ENCODE peak calls at places on chromosome 12, in seven cellular contexts. One of them, this sample, is unnamed.

GRCh38 chr12:54379401-54380201 is 4.9 kb downstream of the ZNF385A start:
- DNase-seq in left lung: peak
- DNase-seq in CD8-positive, alpha-beta T cell: peak
- DNase-seq in ovary: peak
- DNase-seq in tibial nerve: peak
- DNase-seq in fibroblast of mammary gland: peak
- DNase-seq in DND-41: peak
- DNase-seq in this sample: peak

GRCh38 chr12:57182918-57183575 is 33.5 kb upstream of the NXPH4 start:
- DNase-seq in left lung: peak
- DNase-seq in CD8-positive, alpha-beta T cell: peak
- DNase-seq in tibial nerve: peak
- DNase-seq in ovary: peak
- DNase-seq in fibroblast of mammary gland: peak
- DNase-seq in DND-41: peak
- DNase-seq in this sample: peak

GRCh38 chr12:38771871-38772270 is 133.5 kb downstream of the CPNE8 start:
- DNase-seq in left lung: no peak
- DNase-seq in tibial nerve: no peak
- DNase-seq in fibroblast of mammary gland: no peak
- DNase-seq in ovary: no peak
- DNase-seq in CD8-positive, alpha-beta T cell: no peak
- DNase-seq in DND-41: peak
- DNase-seq in this sample: no peak

GRCh38 chr12:130959632-130960031 is 5.9 kb downstream of the ADGRD1 start:
- DNase-seq in DND-41: no peak
- DNase-seq in ovary: no peak
- DNase-seq in CD8-positive, alpha-beta T cell: no peak
- DNase-seq in fibroblast of mammary gland: no peak
- DNase-seq in left lung: no peak
- DNase-seq in tibial nerve: no peak
- DNase-seq in this sample: no peak

GRCh38 chr12:132161046-132161781 is 17.0 kb downstream of the NOC4L start:
- DNase-seq in DND-41: peak
- DNase-seq in tibial nerve: no peak
- DNase-seq in CD8-positive, alpha-beta T cell: peak
- DNase-seq in ovary: no peak
- DNase-seq in fibroblast of mammary gland: peak
- DNase-seq in left lung: no peak
- DNase-seq in this sample: peak

GRCh38 chr12:27243006-27243405 is 1.1 kb upstream of the STK38L start:
- DNase-seq in DND-41: no peak
- DNase-seq in CD8-positive, alpha-beta T cell: no peak
- DNase-seq in fibroblast of mammary gland: no peak
- DNase-seq in ovary: no peak
- DNase-seq in left lung: no peak
- DNase-seq in tibial nerve: no peak
- DNase-seq in this sample: no peak

GRCh38 chr12:13097526-13097925 is 5.9 kb downstream of the GSG1 start:
- DNase-seq in ovary: no peak
- DNase-seq in fibroblast of mammary gland: peak
- DNase-seq in tibial nerve: no peak
- DNase-seq in left lung: no peak
- DNase-seq in DND-41: no peak
- DNase-seq in CD8-positive, alpha-beta T cell: no peak
- DNase-seq in this sample: no peak

GRCh38 chr12:62372825-62373224 is 93.8 kb upstream of the MON2 start:
- DNase-seq in DND-41: no peak
- DNase-seq in tibial nerve: no peak
- DNase-seq in fibroblast of mammary gland: no peak
- DNase-seq in CD8-positive, alpha-beta T cell: no peak
- DNase-seq in ovary: no peak
- DNase-seq in left lung: no peak
- DNase-seq in this sample: no peak

GRCh38 chr12:19402743-19403400 is 36.4 kb upstream of the AEBP2 start:
- DNase-seq in DND-41: peak
- DNase-seq in CD8-positive, alpha-beta T cell: no peak
- DNase-seq in left lung: no peak
- DNase-seq in tibial nerve: no peak
- DNase-seq in ovary: no peak
- DNase-seq in fibroblast of mammary gland: no peak
- DNase-seq in this sample: peak

GRCh38 chr12:31016057-31016456 is 57.6 kb upstream of the DDX11 start:
- DNase-seq in fibroblast of mammary gland: no peak
- DNase-seq in DND-41: no peak
- DNase-seq in tibial nerve: no peak
- DNase-seq in CD8-positive, alpha-beta T cell: no peak
- DNase-seq in left lung: peak
- DNase-seq in ovary: no peak
- DNase-seq in this sample: no peak

GRCh38 chr12:28802706-28803438 is 346.2 kb upstream of the FAR2 start:
- DNase-seq in left lung: no peak
- DNase-seq in fibroblast of mammary gland: peak
- DNase-seq in ovary: no peak
- DNase-seq in DND-41: no peak
- DNase-seq in CD8-positive, alpha-beta T cell: no peak
- DNase-seq in tibial nerve: peak
- DNase-seq in this sample: no peak

GRCh38 chr12:6699989-6700645 is 498 bp downstream of the PIANP start:
- DNase-seq in left lung: no peak
- DNase-seq in DND-41: no peak
- DNase-seq in tibial nerve: no peak
- DNase-seq in CD8-positive, alpha-beta T cell: no peak
- DNase-seq in ovary: no peak
- DNase-seq in fibroblast of mammary gland: no peak
- DNase-seq in this sample: no peak

GRCh38 chr12:53181935-53182334 is 1.2 kb upstream of the CSAD start:
- DNase-seq in fibroblast of mammary gland: peak
- DNase-seq in ovary: no peak
- DNase-seq in tibial nerve: no peak
- DNase-seq in left lung: no peak
- DNase-seq in CD8-positive, alpha-beta T cell: no peak
- DNase-seq in DND-41: no peak
- DNase-seq in this sample: no peak

GRCh38 chr12:31021181-31021580 is 52.5 kb upstream of the DDX11 start:
- DNase-seq in DND-41: no peak
- DNase-seq in tibial nerve: no peak
- DNase-seq in CD8-positive, alpha-beta T cell: no peak
- DNase-seq in left lung: peak
- DNase-seq in ovary: peak
- DNase-seq in fibroblast of mammary gland: no peak
- DNase-seq in this sample: no peak

GRCh38 chr12:42571327-42572009 is 18.1 kb downstream of the PRICKLE1 start:
- DNase-seq in fibroblast of mammary gland: no peak
- DNase-seq in CD8-positive, alpha-beta T cell: no peak
- DNase-seq in left lung: no peak
- DNase-seq in ovary: no peak
- DNase-seq in tibial nerve: no peak
- DNase-seq in DND-41: no peak
- DNase-seq in this sample: no peak

GRCh38 chr12:42565633-42566032 is 23.9 kb downstream of the PRICKLE1 start:
- DNase-seq in CD8-positive, alpha-beta T cell: no peak
- DNase-seq in ovary: no peak
- DNase-seq in tibial nerve: no peak
- DNase-seq in DND-41: no peak
- DNase-seq in fibroblast of mammary gland: no peak
- DNase-seq in left lung: no peak
- DNase-seq in this sample: no peak

GRCh38 chr12:42570076-42570475 is 19.5 kb downstream of the PRICKLE1 start:
- DNase-seq in DND-41: no peak
- DNase-seq in left lung: no peak
- DNase-seq in fibroblast of mammary gland: no peak
- DNase-seq in ovary: no peak
- DNase-seq in CD8-positive, alpha-beta T cell: no peak
- DNase-seq in tibial nerve: no peak
- DNase-seq in this sample: no peak

GRCh38 chr12:42565001-42565400 is 24.5 kb downstream of the PRICKLE1 start:
- DNase-seq in left lung: no peak
- DNase-seq in tibial nerve: no peak
- DNase-seq in CD8-positive, alpha-beta T cell: no peak
- DNase-seq in fibroblast of mammary gland: no peak
- DNase-seq in DND-41: no peak
- DNase-seq in ovary: no peak
- DNase-seq in this sample: no peak

DNA sequence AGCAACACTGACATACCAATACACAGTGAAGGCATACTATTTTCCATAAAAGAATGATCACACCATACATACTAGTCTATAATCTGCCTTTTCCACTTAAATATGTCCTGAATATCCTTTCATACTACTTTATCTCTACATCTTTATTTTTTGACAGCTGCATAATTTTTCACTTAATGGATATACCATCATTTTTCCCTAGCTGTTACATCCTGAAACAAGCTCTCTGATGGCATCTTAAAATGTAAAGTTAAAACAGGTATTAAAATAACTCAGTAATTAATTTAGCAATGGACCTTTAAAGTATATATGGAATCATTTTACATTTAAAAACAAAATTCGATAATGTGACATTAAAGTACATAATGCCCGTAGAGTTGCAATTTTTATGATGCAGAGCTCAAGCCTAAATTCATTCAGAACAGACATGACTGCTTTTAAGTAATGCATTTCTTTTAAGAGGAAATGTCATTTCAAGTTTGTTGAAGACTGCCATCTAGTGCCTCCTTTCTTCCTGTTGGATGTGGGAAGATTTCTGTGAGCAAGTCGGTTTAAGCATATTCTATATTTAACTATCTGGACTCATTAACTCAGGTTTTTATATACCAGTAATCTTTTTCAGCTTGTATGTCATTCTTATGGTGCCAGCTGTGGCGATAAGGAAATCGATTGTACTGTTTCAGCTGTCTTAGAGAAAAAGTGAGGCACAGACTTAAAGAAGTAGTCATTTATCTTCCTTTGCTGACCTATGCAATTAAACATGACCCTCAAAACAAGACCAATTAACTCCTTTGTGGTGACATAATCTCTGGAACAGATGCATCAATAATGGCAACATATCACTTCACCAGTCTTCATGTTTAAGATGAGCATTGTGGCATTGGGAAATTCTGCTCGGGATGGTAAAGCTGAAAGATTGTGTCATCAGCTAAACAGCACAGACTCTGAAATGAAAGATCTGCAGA is 20.3 kb downstream of the PRICKLE1 start:
- DNase-seq in fibroblast of mammary gland: peak
- DNase-seq in ovary: no peak
- DNase-seq in DND-41: peak
- DNase-seq in tibial nerve: no peak
- DNase-seq in left lung: no peak
- DNase-seq in CD8-positive, alpha-beta T cell: no peak
- DNase-seq in this sample: peak
- TF ChIP-seq CTCF in fibroblast of mammary gland: peak
- TF ChIP-seq CTCF in ovary: peak
- TF ChIP-seq CTCF in DND-41: peak
- TF ChIP-seq CTCF in tibial nerve: peak
- TF ChIP-seq CTCF in left lung: peak
- TF ChIP-seq CTCF in CD8-positive, alpha-beta T cell: no peak
- TF ChIP-seq CTCF in this sample: peak

GRCh38 chr12:69331846-69332684 is 16.1 kb upstream of the LYZ start:
- DNase-seq in fibroblast of mammary gland: no peak
- DNase-seq in left lung: no peak
- DNase-seq in DND-41: no peak
- DNase-seq in tibial nerve: no peak
- DNase-seq in ovary: no peak
- DNase-seq in CD8-positive, alpha-beta T cell: no peak
- DNase-seq in this sample: no peak
- H3K4me3 ChIP-seq in fibroblast of mammary gland: no peak
- H3K4me3 ChIP-seq in left lung: peak
- H3K4me3 ChIP-seq in DND-41: no peak
- H3K4me3 ChIP-seq in tibial nerve: peak
- H3K4me3 ChIP-seq in ovary: no peak
- H3K4me3 ChIP-seq in CD8-positive, alpha-beta T cell: peak
- H3K4me3 ChIP-seq in this sample: peak

DNA sequence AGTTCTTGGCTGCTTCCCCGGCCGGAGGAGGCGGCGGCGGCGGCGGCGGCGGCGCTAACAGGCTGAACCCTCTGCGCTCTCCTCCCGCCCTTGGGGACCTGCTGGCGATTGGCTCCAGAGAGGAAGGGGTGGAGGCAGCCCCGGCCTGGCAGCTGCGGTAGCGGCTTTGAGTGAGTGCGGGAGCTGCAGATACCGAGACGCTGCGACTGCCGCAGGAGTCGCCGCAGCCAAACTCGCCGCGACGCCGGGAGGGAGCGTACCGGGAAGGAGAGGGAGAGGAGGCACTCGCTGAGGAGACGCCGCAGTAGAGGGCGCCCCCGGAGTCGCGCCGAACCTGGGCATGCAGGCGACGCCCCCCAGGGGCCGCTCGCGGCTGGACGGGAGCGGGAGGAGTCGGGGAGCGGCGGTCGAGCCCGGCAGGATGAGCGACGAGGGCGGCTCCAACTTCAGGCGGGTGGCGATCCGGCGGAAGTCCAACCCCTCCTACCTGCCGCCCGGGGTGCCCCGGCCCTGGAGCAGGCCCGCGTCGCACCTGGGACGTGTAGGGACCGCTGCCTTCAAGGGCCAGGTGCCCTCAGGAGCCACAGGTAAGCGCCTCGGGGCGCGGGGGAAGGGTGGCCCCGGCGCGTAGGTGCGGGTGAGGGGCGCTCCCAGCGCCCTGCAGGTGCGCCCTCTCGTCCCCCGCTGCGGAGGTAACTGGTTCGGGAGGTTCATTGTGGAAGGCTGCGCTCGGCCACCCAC is at the start of gene FGD4:
- DNase-seq in fibroblast of mammary gland: peak
- DNase-seq in left lung: peak
- DNase-seq in ovary: peak
- DNase-seq in CD8-positive, alpha-beta T cell: peak
- DNase-seq in DND-41: peak
- DNase-seq in tibial nerve: peak
- DNase-seq in this sample: peak
- TF ChIP-seq CTCF in fibroblast of mammary gland: peak
- TF ChIP-seq CTCF in left lung: no peak
- TF ChIP-seq CTCF in ovary: peak
- TF ChIP-seq CTCF in CD8-positive, alpha-beta T cell: no peak
- TF ChIP-seq CTCF in DND-41: peak
- TF ChIP-seq CTCF in tibial nerve: peak
- TF ChIP-seq CTCF in this sample: peak

GRCh38 chr12:100215209-100215608 is 14.6 kb downstream of the ACTR6 start:
- DNase-seq in CD8-positive, alpha-beta T cell: no peak
- DNase-seq in tibial nerve: no peak
- DNase-seq in left lung: no peak
- DNase-seq in ovary: no peak
- DNase-seq in fibroblast of mammary gland: peak
- DNase-seq in DND-41: no peak
- DNase-seq in this sample: no peak

GRCh38 chr12:100213016-100213891 is 12.6 kb downstream of the ACTR6 start:
- DNase-seq in left lung: no peak
- DNase-seq in tibial nerve: no peak
- DNase-seq in fibroblast of mammary gland: no peak
- DNase-seq in ovary: no peak
- DNase-seq in CD8-positive, alpha-beta T cell: no peak
- DNase-seq in DND-41: no peak
- DNase-seq in this sample: no peak

GRCh38 chr12:100208834-100209233 is 8.2 kb downstream of the ACTR6 start:
- DNase-seq in CD8-positive, alpha-beta T cell: no peak
- DNase-seq in fibroblast of mammary gland: no peak
- DNase-seq in DND-41: no peak
- DNase-seq in tibial nerve: no peak
- DNase-seq in ovary: no peak
- DNase-seq in left lung: no peak
- DNase-seq in this sample: no peak

GRCh38 chr12:100214518-100214917 is 13.9 kb downstream of the ACTR6 start:
- DNase-seq in CD8-positive, alpha-beta T cell: no peak
- DNase-seq in fibroblast of mammary gland: no peak
- DNase-seq in ovary: no peak
- DNase-seq in left lung: no peak
- DNase-seq in tibial nerve: no peak
- DNase-seq in DND-41: no peak
- DNase-seq in this sample: no peak

GRCh38 chr12:100211698-100212097 is 11.1 kb downstream of the ACTR6 start:
- DNase-seq in fibroblast of mammary gland: no peak
- DNase-seq in CD8-positive, alpha-beta T cell: no peak
- DNase-seq in tibial nerve: no peak
- DNase-seq in ovary: no peak
- DNase-seq in DND-41: no peak
- DNase-seq in left lung: no peak
- DNase-seq in this sample: no peak
- H3K4me3 ChIP-seq in fibroblast of mammary gland: no peak
- H3K4me3 ChIP-seq in CD8-positive, alpha-beta T cell: no peak
- H3K4me3 ChIP-seq in tibial nerve: no peak
- H3K4me3 ChIP-seq in ovary: no peak
- H3K4me3 ChIP-seq in DND-41: no peak
- H3K4me3 ChIP-seq in left lung: no peak
- H3K4me3 ChIP-seq in this sample: no peak

This sample was measured in heart right ventricle.